ENCODE peak calls at places on chromosome 21, in nine cellular contexts. X is colonic mucosa; E is GM12878; S is CD8-positive, alpha-beta T cell; H is fibroblast of lung; A is prostate gland; Q is effector memory CD4-positive, alpha-beta T cell; R is stomach; I is CD4-positive, alpha-beta memory T cell. T is an unnamed sample. For H3K4me1, the result is how much of the 10 kb centered on the place peaks cover.

GRCh38 chr21:31282095-31282709 is 61.9 kb downstream of the TIAM1 start:
- DNase-seq in X (no peak), E (no peak), S (no peak), H (peak), A (no peak), Q (no peak), R (peak), I (no peak), T (peak)

GRCh38 chr21:28588997-28589396 is 403.7 kb downstream of the LTN1 start:
- DNase-seq in X (no peak), E (no peak), S (no peak), H (no peak), A (no peak), Q (no peak), R (no peak), I (no peak), T (no peak)

GRCh38 chr21:42575111-42575510 is 61.5 kb downstream of the SLC37A1 start:
- DNase-seq in X (no peak), E (no peak), S (no peak), H (no peak), A (no peak), Q (no peak), R (no peak), I (no peak), T (peak)

GRCh38 chr21:31536138-31536537 is 123.4 kb upstream of the SOD1 start:
- DNase-seq in X (no peak), E (no peak), S (no peak), H (no peak), A (no peak), Q (no peak), R (no peak), I (no peak), T (no peak)

GRCh38 chr21:24375201-24375600 is 1232.1 kb downstream of the MRPL39 start:
- DNase-seq in X (no peak), E (no peak), S (no peak), H (no peak), A (no peak), Q (no peak), R (no peak), I (no peak), T (no peak)

GRCh38 chr21:41766883-41767605 is at the start of gene RIPK4:
- DNase-seq in X (peak), E (peak), S (peak), H (peak), A (peak), Q (peak), R (peak), I (peak), T (peak)

GRCh38 chr21:31872452-31873274 is at the start of gene HUNK:
- DNase-seq in X (peak), E (no peak), S (no peak), H (peak), A (peak), Q (no peak), R (no peak), I (no peak), T (peak)

GRCh38 chr21:17343055-17343454 is 169.8 kb upstream of the CXADR start:
- DNase-seq in X (no peak), E (no peak), S (no peak), H (peak), A (no peak), Q (no peak), R (no peak), I (no peak), T (no peak)

GRCh38 chr21:41763996-41764395 is 2.9 kb downstream of the RIPK4 start:
- DNase-seq in X (no peak), E (no peak), S (no peak), H (no peak), A (no peak), Q (no peak), R (no peak), I (no peak), T (no peak)

GRCh38 chr21:42550817-42551216 is 37.2 kb downstream of the SLC37A1 start:
- DNase-seq in X (peak), E (no peak), S (no peak), H (no peak), A (peak), Q (no peak), R (peak), I (no peak), T (no peak)

GRCh38 chr21:16794944-16795343 is 717.9 kb upstream of the CXADR start:
- DNase-seq in X (no peak), E (no peak), S (no peak), H (peak), A (no peak), Q (no peak), R (no peak), I (no peak), T (no peak)

GRCh38 chr21:28635541-28635940 is 357.1 kb downstream of the LTN1 start:
- DNase-seq in X (no peak), E (no peak), S (no peak), H (no peak), A (no peak), Q (no peak), R (no peak), I (no peak), T (no peak)

GRCh38 chr21:37469441-37469840 is 102.9 kb downstream of the DYRK1A start:
- DNase-seq in X (no peak), E (no peak), S (no peak), H (no peak), A (no peak), Q (no peak), R (no peak), I (no peak), T (no peak)

GRCh38 chr21:28615276-28615675 is 377.4 kb downstream of the LTN1 start:
- DNase-seq in X (no peak), E (no peak), S (no peak), H (peak), A (no peak), Q (no peak), R (no peak), I (no peak), T (no peak)

GRCh38 chr21:23837564-23837963 is 1769.7 kb downstream of the MRPL39 start:
- DNase-seq in X (no peak), E (no peak), S (no peak), H (no peak), A (no peak), Q (no peak), R (no peak), I (no peak), T (no peak)

GRCh38 chr21:25191141-25191540 is 416.1 kb downstream of the MRPL39 start:
- DNase-seq in X (no peak), E (peak), S (no peak), H (peak), A (no peak), Q (no peak), R (no peak), I (no peak), T (no peak)

GRCh38 chr21:42113926-42114409 is 42.9 kb downstream of the UMODL1 start:
- DNase-seq in X (no peak), E (no peak), S (no peak), H (no peak), A (peak), Q (no peak), R (no peak), I (no peak), T (peak)

GRCh38 chr21:31992391-31992790 is 119.6 kb downstream of the HUNK start:
- DNase-seq in X (no peak), E (no peak), S (no peak), H (no peak), A (no peak), Q (no peak), R (no peak), I (no peak), T (no peak)

GRCh38 chr21:41833138-41834115 is 45.7 kb downstream of the PRDM15 start:
- DNase-seq in X (no peak), E (peak), S (no peak), H (no peak), A (no peak), Q (no peak), R (no peak), I (no peak), T (no peak)

GRCh38 chr21:33289199-33289819 is 23.1 kb downstream of the IL10RB start:
- DNase-seq in X (no peak), E (no peak), S (no peak), H (peak), A (no peak), Q (no peak), R (no peak), I (no peak), T (peak)

GRCh38 chr21:15445327-15445726 is 284.5 kb upstream of the USP25 start:
- DNase-seq in X (no peak), E (peak), S (no peak), H (no peak), A (no peak), Q (no peak), R (no peak), I (no peak), T (no peak)

GRCh38 chr21:33111577-33111976 is 41.6 kb downstream of the OLIG1 start:
- DNase-seq in X (no peak), E (no peak), S (no peak), H (no peak), A (no peak), Q (no peak), R (no peak), I (no peak), T (no peak)

GRCh38 chr21:15483138-15483780 is 246.5 kb upstream of the USP25 start:
- DNase-seq in X (peak), E (peak), S (peak), H (peak), A (peak), Q (peak), R (peak), I (peak), T (peak)

GRCh38 chr21:37450385-37451044 is 83.9 kb downstream of the DYRK1A start:
- DNase-seq in X (no peak), E (no peak), S (no peak), H (peak), A (no peak), Q (no peak), R (no peak), I (no peak), T (peak)

GRCh38 chr21:14542638-14543037 is 3.5 kb downstream of the SAMSN1 start:
- DNase-seq in X (no peak), E (no peak), S (no peak), H (no peak), A (no peak), Q (no peak), R (no peak), I (no peak), T (peak)

GRCh38 chr21:15793547-15794235 is 63.9 kb downstream of the USP25 start:
- DNase-seq in X (no peak), E (no peak), S (no peak), H (no peak), A (no peak), Q (no peak), R (no peak), I (no peak), T (no peak)

GRCh38 chr21:29072873-29073221 is 601 bp downstream of the CCT8 start:
- DNase-seq in X (no peak), E (no peak), S (no peak), H (peak), A (no peak), Q (no peak), R (no peak), I (no peak), T (peak)

GRCh38 chr21:33078907-33079582 is 9.1 kb downstream of the OLIG1 start:
- DNase-seq in X (no peak), E (peak), S (no peak), H (peak), A (peak), Q (no peak), R (no peak), I (no peak), T (peak)

GRCh38 chr21:43311303-43311817 is 115.6 kb downstream of the SIK1 start:
- DNase-seq in X (peak), E (no peak), S (no peak), H (no peak), A (no peak), Q (no peak), R (peak), I (no peak), T (no peak)

GRCh38 chr21:31363720-31364119 is 19.7 kb upstream of the TIAM1 start:
- DNase-seq in X (no peak), E (no peak), S (no peak), H (peak), A (no peak), Q (no peak), R (no peak), I (peak), T (no peak)

GRCh38 chr21:32099812-32100416 is 178.9 kb downstream of the MIS18A start:
- DNase-seq in X (no peak), E (no peak), S (no peak), H (no peak), A (no peak), Q (no peak), R (no peak), I (no peak), T (no peak)

GRCh38 chr21:42363331-42363730 is 3.0 kb downstream of the TFF1 start:
- DNase-seq in X (no peak), E (no peak), S (no peak), H (no peak), A (no peak), Q (no peak), R (no peak), I (no peak), T (no peak)

GRCh38 chr21:34593954-34594531 is 20.9 kb downstream of the RCAN1 start:
- DNase-seq in X (no peak), E (no peak), S (no peak), H (no peak), A (no peak), Q (no peak), R (no peak), I (no peak), T (no peak)
- H3K4me1 ChIP-seq in X (under half), E (under half), S (under half), H (under half), A (under half), Q (under half), R (under half), I (under half), T (under half)

GRCh38 chr21:36322083-36322424 is 2.1 kb downstream of the MORC3 start:
- DNase-seq in X (no peak), E (no peak), S (no peak), H (no peak), A (no peak), Q (no peak), R (no peak), I (no peak), T (no peak)
- H3K27ac ChIP-seq in X (peak), E (peak), S (no peak), H (peak), A (peak), Q (peak), R (peak), I (peak), T (no peak)

DNA sequence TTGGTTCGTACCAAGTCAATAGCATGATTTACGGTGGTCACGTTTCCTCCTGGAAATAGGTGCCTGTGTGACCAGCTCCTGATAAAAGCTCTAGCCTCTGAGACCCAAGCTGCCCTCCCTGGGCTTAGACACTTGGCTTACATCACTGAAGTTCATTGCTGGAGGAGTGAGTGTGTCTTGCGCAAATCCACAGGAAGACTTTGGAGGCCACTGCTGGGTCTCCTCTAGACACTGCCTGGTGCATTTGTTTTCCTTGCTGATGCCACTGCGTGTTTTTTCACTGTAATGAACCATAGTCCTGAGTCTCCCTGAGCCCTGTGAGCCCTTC is 230.6 kb downstream of the DSCAM start:
- DNase-seq in X (no peak), E (no peak), S (no peak), H (no peak), A (no peak), Q (no peak), R (no peak), I (no peak), T (no peak)
- H3K4me1 ChIP-seq in X (under half), E (under half), S (under half), H (under half), A (under half), Q (under half), R (under half), I (under half), T (under half)

GRCh38 chr21:46122758-46123683 is 25.1 kb downstream of the COL6A2 start:
- DNase-seq in X (no peak), E (no peak), S (no peak), H (no peak), A (no peak), Q (no peak), R (no peak), I (no peak), T (peak)
- H3K27ac ChIP-seq in X (no peak), E (no peak), S (no peak), H (no peak), A (no peak), Q (no peak), R (peak), I (no peak), T (peak)

DNA sequence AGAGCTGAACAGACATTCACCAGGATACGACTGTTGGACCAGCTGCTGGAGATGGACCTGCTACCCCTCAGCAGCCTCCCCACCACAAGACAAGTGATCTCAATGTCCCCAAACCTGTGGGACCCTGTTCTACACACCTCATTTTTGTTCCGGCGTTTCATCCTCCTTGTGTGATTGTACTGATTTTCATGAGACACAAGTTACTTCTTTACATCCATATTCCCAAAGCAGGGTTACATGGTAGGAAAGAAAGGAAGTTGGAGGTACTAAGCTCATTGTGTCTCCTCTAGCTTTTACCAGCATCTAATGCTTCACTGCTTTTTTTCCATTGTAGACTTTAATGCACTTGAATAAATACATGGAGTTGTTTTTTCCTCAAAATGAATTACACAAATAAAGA is 8.7 kb downstream of the ADAMTS1 start:
- DNase-seq in X (no peak), E (no peak), S (no peak), H (no peak), A (no peak), Q (no peak), R (no peak), I (no peak), T (no peak)
- H3K4me1 ChIP-seq in X (under half), E (under half), S (under half), H (under half), A (under half), Q (under half), R (under half), I (under half), T (under half)

GRCh38 chr21:40422851-40423635 is 423.9 kb downstream of the DSCAM start:
- DNase-seq in X (no peak), E (no peak), S (no peak), H (no peak), A (no peak), Q (no peak), R (no peak), I (no peak), T (no peak)
- H3K27ac ChIP-seq in X (no peak), E (no peak), S (no peak), H (no peak), A (no peak), Q (no peak), R (no peak), I (no peak), T (no peak)

GRCh38 chr21:35028451-35028757 is 20.7 kb downstream of the RUNX1 start:
- DNase-seq in X (no peak), E (no peak), S (no peak), H (no peak), A (no peak), Q (no peak), R (no peak), I (no peak), T (no peak)
- H3K4me1 ChIP-seq in X (under half), E (under half), S (half or more), H (under half), A (under half), Q (half or more), R (under half), I (half or more), T (under half)

GRCh38 chr21:44505673-44506278 is 34.2 kb downstream of the KRTAP10-1 start:
- DNase-seq in X (no peak), E (no peak), S (no peak), H (no peak), A (no peak), Q (no peak), R (no peak), I (no peak), T (no peak)
- H3K27ac ChIP-seq in X (no peak), E (no peak), S (no peak), H (no peak), A (no peak), Q (no peak), R (no peak), I (no peak), T (no peak)

DNA sequence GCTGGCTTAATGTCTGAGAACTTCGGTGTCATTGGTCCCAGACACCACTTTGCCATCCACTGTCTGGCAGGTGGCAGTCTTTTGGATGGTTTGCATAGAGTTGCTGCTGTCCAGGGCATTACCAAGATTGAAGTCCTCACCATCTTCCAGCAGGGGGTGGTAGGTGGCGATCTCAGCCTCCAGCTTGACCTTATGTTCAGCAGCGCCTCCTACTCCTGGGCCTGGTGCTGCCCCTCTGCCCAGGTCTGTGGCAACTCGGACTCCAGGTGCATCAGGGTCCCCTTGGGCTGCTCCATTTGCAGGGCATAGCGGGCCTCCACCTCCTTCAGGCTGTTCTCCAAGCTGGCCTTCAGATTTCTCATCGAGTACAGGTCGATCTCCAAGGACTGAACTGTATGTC is 573.3 kb upstream of the NCAM2 start:
- DNase-seq in X (no peak), E (no peak), S (no peak), H (no peak), A (no peak), Q (no peak), R (no peak), I (no peak), T (no peak)
- H3K4me1 ChIP-seq in X (under half), E (under half), S (under half), H (under half), A (under half), Q (under half), R (under half), I (under half), T (under half)

GRCh38 chr21:38796426-38796825 is 9.3 kb upstream of the ETS2 start:
- DNase-seq in X (no peak), E (no peak), S (no peak), H (peak), A (no peak), Q (no peak), R (no peak), I (no peak), T (no peak)

GRCh38 chr21:38793060-38793459 is 12.7 kb upstream of the ETS2 start:
- DNase-seq in X (no peak), E (no peak), S (no peak), H (no peak), A (no peak), Q (no peak), R (no peak), I (no peak), T (no peak)

GRCh38 chr21:38795475-38795874 is 10.3 kb upstream of the ETS2 start:
- DNase-seq in X (no peak), E (no peak), S (no peak), H (no peak), A (no peak), Q (no peak), R (no peak), I (no peak), T (no peak)

GRCh38 chr21:38793926-38794713 is 11.6 kb upstream of the ETS2 start:
- DNase-seq in X (no peak), E (no peak), S (no peak), H (no peak), A (no peak), Q (no peak), R (no peak), I (no peak), T (no peak)

DNA sequence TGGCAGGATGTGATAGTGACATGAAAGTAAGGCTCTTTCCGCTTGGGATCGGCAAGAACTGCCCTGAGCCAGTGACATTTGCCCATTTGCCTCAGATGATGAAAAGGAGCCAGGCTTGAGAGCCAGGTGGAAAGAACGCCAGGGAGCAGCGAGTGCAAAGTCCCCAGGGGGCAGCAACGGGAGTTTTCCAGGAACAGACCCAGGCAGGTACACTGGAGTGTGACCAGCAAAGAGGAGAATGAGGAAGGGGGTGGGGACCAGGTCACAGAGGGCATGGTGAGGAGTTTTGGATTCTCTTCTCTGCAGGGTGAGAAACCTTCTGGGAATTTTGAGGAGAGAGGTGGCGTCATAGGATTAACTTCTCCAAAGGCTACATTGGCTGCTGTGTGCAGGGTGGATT is 10.8 kb upstream of the ETS2 start:
- DNase-seq in X (no peak), E (no peak), S (no peak), H (no peak), A (no peak), Q (no peak), R (no peak), I (no peak), T (no peak)
- H3K27ac ChIP-seq in X (peak), E (no peak), S (no peak), H (no peak), A (no peak), Q (no peak), R (no peak), I (no peak), T (no peak)